ENCODE peak calls at places on chromosomes 13 and 19, in four cellular contexts. I is K562, Y is uterus, K is IMR-90. B is an unnamed sample.

GRCh38 chr13:41643502-41643901 is 186.2 kb downstream of the RGCC start:
- DNase-seq in I (no peak), Y (no peak), K (no peak), B (no peak)

GRCh38 chr13:67230774-67231480 is 791 bp upstream of the PCDH9 start:
- DNase-seq in K (peak), I (peak), Y (peak), B (peak)

GRCh38 chr19:1063030-1063908 is 3.7 kb upstream of the ARHGAP45 start:
- DNase-seq in I (peak), K (no peak), Y (no peak), B (peak)

GRCh38 chr13:91520952-91521351 is 122.5 kb downstream of the GPC5 start:
- DNase-seq in K (no peak), Y (no peak), I (no peak), B (no peak)

GRCh38 chr19:35030257-35031071 is at the start of gene SCN1B:
- DNase-seq in I (peak), K (peak), Y (peak), B (peak)

GRCh38 chr13:46386996-46387851 is at the start of gene RUBCNL:
- DNase-seq in Y (peak), I (no peak), K (no peak), B (peak)

GRCh38 chr13:68608147-68608546 is 1378.0 kb upstream of the PCDH9 start:
- DNase-seq in Y (no peak), I (no peak), K (no peak), B (no peak)

GRCh38 chr19:44552324-44552723 is 22.8 kb upstream of the CEACAM20 start:
- DNase-seq in I (peak), K (no peak), Y (no peak), B (peak)

GRCh38 chr13:42815686-42816085 is 34.3 kb downstream of the FAM216B start:
- DNase-seq in I (no peak), Y (no peak), K (peak), B (no peak)

GRCh38 chr13:99468971-99469545 is 32.2 kb upstream of the TM9SF2 start:
- DNase-seq in K (no peak), Y (no peak), I (peak), B (peak)

GRCh38 chr19:11551603-11552235 is 7.3 kb downstream of the ELOF1 start:
- DNase-seq in K (no peak), Y (peak), I (no peak), B (no peak)

GRCh38 chr19:38669532-38669931 is 22.1 kb downstream of the ACTN4 start:
- DNase-seq in Y (no peak), K (no peak), I (no peak), B (no peak)

GRCh38 chr13:68173111-68173510 is 943.0 kb upstream of the PCDH9 start:
- DNase-seq in K (no peak), Y (no peak), I (no peak), B (no peak)

GRCh38 chr13:23801141-23801540 is 88.1 kb downstream of the MIPEP start:
- DNase-seq in I (no peak), K (no peak), Y (no peak), B (no peak)

GRCh38 chr19:8334458-8335342 is 8.4 kb downstream of the KANK3 start:
- DNase-seq in K (peak), I (peak), Y (no peak), B (peak)

GRCh38 chr13:44504146-44504545 is 72.0 kb downstream of the TSC22D1 start:
- DNase-seq in K (no peak), I (no peak), Y (no peak), B (no peak)

GRCh38 chr13:34044041-34044440 is 226.1 kb downstream of the RFC3 start:
- DNase-seq in K (no peak), Y (no peak), I (no peak), B (no peak)

DNA sequence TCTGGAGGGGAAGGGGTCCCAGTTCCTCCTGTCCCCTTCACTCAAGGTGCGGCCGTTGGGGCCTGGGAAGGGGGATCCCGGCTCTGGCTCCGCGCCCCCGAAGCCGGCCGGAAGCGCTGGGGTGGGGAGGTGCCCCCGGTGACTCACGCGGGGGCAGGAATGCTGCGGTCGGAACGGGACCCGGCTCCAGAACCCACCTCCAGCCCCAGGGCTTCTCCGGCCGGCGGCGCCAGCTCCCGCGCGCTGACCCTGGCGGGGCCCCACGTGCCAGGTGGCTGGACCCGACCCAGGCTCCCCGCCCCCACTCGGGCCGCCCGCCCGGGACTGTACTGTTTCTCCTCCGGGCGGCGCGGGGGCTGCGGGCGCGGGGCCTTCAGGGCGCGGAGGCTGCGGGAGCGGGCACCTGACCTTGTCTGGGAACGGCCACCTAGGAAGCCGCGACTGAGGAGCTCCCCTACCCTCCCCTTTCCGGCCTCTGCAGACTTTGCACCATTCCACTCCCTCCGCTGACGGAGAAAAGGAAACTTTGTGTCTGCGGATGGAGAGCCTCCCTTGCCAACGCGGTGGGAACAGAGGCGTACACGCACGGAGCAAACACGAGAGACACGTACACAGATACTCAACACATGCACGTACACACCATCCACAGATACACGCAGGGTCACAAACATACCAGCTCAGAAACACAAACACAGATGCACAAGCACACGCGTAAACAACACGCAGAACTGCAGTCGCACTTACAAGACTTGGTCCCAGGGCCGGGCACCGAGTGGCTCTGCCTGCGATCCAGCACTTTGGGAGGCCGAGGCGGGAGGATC is 7.2 kb downstream of the AXL start:
- DNase-seq in I (peak), Y (peak), K (peak), B (peak)
- TF ChIP-seq POLR2A in I (no peak), Y (peak), K (no peak), B (no peak)

DNA sequence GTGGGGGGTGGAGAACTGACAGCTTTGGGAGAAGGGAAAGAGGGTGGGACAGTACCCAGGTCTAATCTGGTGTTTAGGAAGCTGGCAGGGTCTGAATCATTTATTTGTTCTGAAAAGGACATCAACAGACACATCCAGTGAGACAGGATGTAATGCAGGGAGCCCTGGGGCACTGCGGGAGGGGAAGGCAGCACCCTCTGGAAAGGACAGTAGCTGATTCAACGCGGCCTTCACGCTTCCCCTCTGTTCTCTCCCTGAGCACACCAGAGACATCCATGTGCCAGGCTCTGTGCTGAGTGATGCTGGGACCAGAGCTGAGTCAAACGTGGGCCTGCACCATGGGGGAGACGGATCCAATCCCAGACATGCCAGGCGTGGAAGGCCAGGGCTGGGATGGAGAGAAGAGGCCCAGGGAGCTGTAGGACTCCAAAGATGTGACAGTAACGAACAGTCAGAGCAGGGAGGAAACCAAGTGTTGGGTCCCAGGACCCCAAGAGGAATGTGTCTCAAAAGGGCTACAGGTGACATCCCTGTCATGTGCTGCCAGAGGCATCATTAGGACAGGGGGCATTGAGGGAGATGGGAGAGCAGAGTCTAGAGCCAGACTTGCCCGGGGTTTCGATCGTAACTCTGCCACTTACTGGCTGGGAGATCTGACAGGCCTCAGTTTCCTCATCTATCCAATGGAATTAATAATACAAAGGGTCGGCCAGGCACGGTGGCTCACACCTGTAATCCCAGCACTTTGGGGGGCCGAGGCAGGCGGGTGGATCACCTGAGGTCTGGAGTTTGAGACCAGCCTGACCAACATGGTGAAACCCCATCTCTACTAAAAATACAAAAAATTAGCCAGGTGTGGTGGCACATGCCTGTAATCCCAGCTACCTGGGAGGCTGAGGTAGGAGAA is 1.7 kb downstream of the ETFB start:
- DNase-seq in I (no peak), Y (no peak), K (no peak), B (no peak)
- TF ChIP-seq POLR2A in I (no peak), Y (no peak), K (no peak), B (no peak)

GRCh38 chr19:3358919-3359849 is 7.2 kb upstream of the NFIC start:
- DNase-seq in K (peak), I (peak), Y (peak), B (peak)
- TF ChIP-seq POLR2A in K (no peak), I (peak), Y (peak), B (no peak)

DNA sequence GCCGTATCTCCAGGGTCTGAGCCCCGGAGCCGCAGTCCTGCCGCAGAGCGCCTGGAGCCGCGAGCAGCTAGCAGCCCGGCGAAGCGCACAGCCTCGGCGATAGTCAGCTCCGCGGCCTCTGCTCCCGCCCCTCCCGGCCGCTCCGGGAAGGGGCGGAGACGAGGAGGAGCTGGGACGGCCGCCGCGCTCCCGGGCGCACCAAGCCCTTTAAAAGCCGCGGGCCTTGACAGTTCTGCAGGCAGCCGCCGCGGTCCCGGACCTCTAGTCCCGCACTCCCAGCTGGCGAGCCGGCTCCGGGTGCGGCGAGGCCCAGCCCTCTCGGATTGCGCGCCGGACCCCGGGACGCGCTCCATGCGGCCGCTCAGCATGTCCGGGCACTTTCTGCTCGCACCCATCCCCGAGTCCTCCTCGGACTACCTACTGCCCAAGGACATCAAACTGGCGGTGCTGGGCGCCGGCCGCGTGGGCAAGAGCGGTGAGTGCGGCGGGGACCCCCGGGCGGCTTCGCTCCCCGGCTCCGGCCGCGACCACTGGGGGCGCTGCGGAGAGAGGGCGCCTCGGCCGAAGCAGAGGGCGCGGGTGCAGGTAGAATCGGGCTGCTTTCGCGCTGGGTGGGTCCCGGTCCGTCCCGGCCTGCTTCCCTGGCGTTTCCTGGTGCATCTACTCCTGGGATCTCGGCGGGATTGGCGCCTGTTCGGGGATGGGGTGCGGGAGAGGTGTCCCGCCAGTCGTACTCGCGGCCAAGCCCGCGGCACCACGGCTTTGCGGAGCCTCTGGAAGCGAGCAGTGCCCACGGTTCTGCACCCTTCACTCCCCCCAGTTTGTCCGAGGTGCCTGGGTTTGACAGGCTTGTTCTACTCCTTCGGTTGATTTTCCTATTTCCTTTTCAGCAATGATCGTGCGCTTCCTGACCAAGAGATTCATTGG is at the start of gene RASL11A:
- DNase-seq in Y (peak), I (peak), K (peak), B (peak)
- TF ChIP-seq POLR2A in Y (peak), I (no peak), K (peak), B (peak)

DNA sequence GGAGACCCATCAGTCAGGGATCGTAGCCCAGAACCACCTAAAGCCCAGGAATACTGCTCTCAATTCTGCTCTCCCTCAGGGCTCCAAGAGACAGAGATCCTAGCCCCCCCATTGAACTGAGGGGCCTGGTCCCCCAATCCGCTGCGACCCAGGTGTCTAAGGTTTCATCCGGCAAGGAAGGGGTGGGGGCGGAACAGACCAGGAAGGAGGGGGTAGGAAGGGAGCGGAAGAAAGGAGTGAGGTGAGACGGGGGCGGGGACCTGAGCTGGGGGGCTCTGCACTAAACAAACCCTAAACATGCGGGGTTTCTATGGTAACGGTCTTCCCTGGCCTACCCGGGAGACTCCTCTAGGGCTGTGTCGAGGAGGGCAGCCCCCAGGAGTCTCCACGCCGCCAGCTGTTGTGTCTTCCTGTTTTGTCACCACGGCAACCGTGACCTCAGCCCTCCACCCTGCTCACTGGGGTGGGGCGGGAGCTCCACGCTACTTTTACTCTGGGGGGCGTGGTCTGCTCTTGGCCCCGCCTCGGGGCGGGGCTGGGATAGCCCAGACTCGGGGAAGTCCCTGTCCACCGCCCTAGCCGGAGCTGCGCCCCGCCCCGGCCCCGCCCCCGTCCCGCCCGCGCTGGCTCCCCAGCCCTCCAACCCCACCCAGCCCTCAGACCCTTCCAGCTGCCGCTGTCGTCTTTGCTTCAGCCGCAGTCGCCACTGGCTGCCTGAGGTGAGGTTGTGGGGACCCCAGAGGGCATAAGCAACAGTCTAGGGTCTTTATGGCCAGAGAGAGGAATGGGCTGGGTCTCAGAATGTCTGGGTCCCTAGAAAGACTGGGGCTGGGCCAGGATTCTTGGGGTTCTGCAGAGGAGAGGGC is at the start of gene MYADM:
- DNase-seq in K (peak), Y (peak), I (peak), B (peak)
- TF ChIP-seq POLR2A in K (peak), Y (peak), I (peak), B (peak)

GRCh38 chr13:64810701-64811258 is 2419.4 kb downstream of the PCDH9 start:
- DNase-seq in I (no peak), K (peak), Y (no peak), B (no peak)

DNA sequence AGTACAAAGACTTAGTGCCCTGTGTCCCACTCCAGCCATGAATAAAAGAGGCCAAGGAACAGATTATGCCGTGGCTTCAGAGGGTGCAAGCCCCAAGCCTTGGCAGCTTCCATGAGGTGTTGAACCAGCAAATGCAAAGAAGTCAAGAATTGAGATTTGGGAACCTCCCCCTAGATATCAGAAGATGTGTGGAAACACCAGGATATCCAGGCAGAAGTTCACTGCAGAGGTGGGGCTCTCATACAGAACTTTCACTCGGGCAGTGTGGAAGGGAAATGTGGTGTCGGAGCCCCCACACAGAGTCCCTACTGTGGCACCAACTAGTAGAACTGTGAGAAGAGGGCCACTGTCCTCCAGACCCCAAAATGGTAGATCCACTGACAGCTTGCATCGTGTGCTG is 2421.4 kb downstream of the PCDH9 start:
- DNase-seq in I (no peak), K (no peak), Y (no peak), B (no peak)
- TF ChIP-seq POLR2A in I (no peak), K (no peak), Y (no peak), B (no peak)

GRCh38 chr19:10285393-10285792 is 1.4 kb upstream of the ICAM4 start:
- DNase-seq in K (no peak), I (peak), Y (no peak), B (no peak)
- TF ChIP-seq POLR2A in K (no peak), I (no peak), Y (no peak), B (no peak)

GRCh38 chr19:16572332-16573211 is at the start of gene SLC35E1:
- DNase-seq in K (peak), I (peak), Y (peak), B (peak)
- TF ChIP-seq POLR2A in K (peak), I (peak), Y (peak), B (peak)

DNA sequence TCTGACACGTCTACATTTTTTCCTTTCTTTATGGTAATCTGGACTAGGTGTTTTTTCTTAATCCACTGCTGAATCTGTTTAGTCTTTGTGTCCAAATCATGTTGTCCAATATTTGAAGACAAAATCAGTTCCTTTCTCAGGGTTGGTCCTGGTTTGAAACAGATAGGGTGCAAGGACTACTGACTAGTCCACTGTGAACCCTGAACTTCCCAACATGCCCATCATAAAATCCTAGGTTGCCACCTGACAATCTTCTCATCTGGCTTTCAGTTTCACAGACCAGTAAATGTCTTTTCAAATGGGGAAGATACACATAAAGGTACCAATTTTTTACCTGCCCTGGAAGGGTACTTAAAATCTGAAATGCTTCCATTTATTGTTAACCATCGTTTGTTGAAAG is 12.7 kb downstream of the GTF3A start:
- DNase-seq in K (no peak), Y (no peak), I (no peak), B (no peak)
- TF ChIP-seq POLR2A in K (no peak), Y (no peak), I (no peak), B (no peak)